ENCODE peak calls at places on chromosomes 13 and 19, in six cellular contexts. O is GM13977, Z is transverse colon, U is AG09309, E is foreskin fibroblast, F is adrenal gland. X is an unnamed sample.

GRCh38 chr13:51997641-51998330 is 13.5 kb downstream of the ATP7B start:
- DNase-seq in E (no peak), Z (no peak), U (no peak), O (no peak), F (no peak), X (no peak)

GRCh38 chr13:75442736-75443234 is 39.2 kb downstream of the TBC1D4 start:
- DNase-seq in Z (peak), F (no peak), U (no peak), O (no peak), E (no peak), X (no peak)

GRCh38 chr19:13024126-13024957 is 29.1 kb downstream of the NFIX start:
- DNase-seq in U (no peak), F (peak), E (no peak), O (no peak), Z (no peak), X (no peak)

GRCh38 chr13:77375554-77375953 is 48.7 kb upstream of the MYCBP2 start:
- DNase-seq in O (no peak), E (no peak), Z (no peak), F (no peak), U (no peak), X (no peak)

GRCh38 chr19:35767288-35768081 is 7.9 kb upstream of the ARHGAP33 start:
- DNase-seq in U (no peak), E (no peak), Z (no peak), O (peak), F (peak), X (peak)

GRCh38 chr13:31121327-31122140 is 40.2 kb downstream of the HSPH1 start:
- DNase-seq in O (no peak), Z (no peak), U (no peak), F (no peak), E (no peak), X (no peak)

GRCh38 chr19:2270157-2270571 is 11.8 kb downstream of the PEAK3 start:
- DNase-seq in Z (peak), U (no peak), E (no peak), F (peak), O (no peak), X (no peak)

GRCh38 chr13:50403311-50403710 is 388.1 kb downstream of the KCNRG start:
- DNase-seq in O (no peak), E (no peak), Z (no peak), U (no peak), F (no peak), X (no peak)

GRCh38 chr13:64753606-64754005 is 2476.5 kb downstream of the PCDH9 start:
- DNase-seq in E (peak), F (no peak), O (no peak), U (no peak), Z (no peak), X (no peak)

DNA sequence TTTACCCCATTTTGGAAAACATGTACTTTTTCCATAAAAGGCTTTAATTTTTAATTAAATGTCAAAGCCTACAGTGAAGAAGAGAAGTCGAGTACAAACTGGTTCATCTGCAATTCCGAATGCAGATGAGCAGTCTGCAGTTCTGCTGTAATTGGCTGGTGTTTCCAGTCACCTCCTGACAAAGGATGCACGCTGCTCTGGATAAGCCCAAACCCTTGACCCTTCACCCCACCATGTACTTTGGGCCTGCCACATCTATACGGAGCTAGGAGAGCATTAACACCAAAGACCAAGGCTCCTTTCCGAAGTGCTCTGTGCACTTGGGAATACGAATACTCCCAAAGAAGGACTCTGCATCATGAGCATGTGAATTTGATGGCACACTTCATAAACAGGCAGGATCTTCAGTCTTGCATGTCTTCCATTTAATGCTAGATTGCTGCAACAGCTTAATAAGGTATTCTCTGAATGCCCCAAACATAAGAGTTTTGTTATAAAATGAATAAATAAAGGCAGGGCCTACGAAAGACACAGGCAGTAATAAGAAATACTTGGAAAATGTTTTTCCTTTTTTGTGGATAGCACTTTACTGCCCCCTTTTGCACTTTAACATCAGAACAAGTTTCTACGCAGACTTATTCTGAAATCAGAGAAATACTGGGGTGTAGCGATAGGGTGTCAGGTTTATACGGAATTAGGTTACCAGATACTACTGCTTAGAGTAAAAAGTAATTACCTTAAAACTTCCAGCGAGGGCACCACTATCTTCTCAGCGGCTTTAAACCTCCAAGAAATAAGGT is 15.1 kb downstream of the EFNB2 start:
- DNase-seq in U (no peak), Z (no peak), O (no peak), E (peak), F (no peak), X (no peak)
- TF ChIP-seq CTCF in U (peak), Z (peak), O (peak), E (peak), F (no peak), X (peak)

DNA sequence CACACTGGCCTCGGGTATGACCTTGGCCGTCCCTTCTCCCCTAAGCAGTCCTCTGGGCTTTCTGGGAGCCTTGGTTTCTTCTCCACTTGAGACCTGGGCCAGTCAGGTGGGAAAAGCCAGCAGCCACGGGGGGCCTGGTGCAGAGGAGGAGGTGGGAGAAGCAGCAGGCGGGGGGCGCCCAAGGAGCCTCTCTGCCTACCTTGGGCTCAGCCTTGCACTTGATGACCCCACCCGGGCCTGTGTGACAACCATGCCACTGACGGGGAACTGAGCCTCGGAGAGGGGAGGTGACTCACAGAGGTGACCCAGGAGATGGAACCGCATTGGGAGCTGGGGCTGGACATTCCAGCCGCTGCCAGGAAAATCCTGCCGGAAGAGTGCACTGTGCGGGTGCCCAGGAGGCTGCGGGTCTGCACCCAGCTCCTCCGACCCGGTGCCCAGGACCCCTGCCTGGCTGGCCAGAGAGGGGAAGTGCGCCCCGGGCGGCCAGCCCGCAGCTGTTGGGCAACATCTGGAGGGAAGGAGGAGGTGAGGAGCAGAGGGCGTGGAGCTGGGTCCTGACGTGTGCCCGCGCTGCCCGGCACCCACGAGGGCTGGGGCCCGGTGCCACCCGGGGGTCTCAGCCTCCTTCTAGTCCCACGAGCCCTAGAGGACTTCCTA is 23.4 kb upstream of the SLC7A10 start:
- DNase-seq in E (no peak), Z (no peak), F (no peak), U (no peak), O (no peak), X (no peak)
- TF ChIP-seq CTCF in E (no peak), Z (peak), F (peak), U (peak), O (no peak), X (no peak)

GRCh38 chr13:91158015-91158390 is 189.5 kb upstream of the MIR17HG start:
- DNase-seq in O (no peak), E (no peak), U (no peak), F (no peak), Z (no peak), X (no peak)
- TF ChIP-seq CTCF in O (no peak), E (no peak), U (no peak), F (no peak), Z (no peak), X (peak)

GRCh38 chr19:8325454-8325853 is 4.2 kb downstream of the RPS28 start:
- DNase-seq in O (no peak), Z (no peak), E (no peak), U (no peak), F (no peak), X (no peak)

GRCh38 chr19:8323781-8324185 is 2.5 kb downstream of the RPS28 start:
- DNase-seq in E (no peak), F (no peak), O (no peak), Z (no peak), U (no peak), X (no peak)

GRCh38 chr19:8322638-8322997 is 1.3 kb downstream of the RPS28 start:
- DNase-seq in Z (no peak), E (no peak), O (no peak), F (no peak), U (no peak), X (no peak)

GRCh38 chr19:8321760-8322637 is 703 bp downstream of the RPS28 start:
- DNase-seq in E (no peak), F (no peak), O (no peak), Z (no peak), U (no peak), X (no peak)

DNA sequence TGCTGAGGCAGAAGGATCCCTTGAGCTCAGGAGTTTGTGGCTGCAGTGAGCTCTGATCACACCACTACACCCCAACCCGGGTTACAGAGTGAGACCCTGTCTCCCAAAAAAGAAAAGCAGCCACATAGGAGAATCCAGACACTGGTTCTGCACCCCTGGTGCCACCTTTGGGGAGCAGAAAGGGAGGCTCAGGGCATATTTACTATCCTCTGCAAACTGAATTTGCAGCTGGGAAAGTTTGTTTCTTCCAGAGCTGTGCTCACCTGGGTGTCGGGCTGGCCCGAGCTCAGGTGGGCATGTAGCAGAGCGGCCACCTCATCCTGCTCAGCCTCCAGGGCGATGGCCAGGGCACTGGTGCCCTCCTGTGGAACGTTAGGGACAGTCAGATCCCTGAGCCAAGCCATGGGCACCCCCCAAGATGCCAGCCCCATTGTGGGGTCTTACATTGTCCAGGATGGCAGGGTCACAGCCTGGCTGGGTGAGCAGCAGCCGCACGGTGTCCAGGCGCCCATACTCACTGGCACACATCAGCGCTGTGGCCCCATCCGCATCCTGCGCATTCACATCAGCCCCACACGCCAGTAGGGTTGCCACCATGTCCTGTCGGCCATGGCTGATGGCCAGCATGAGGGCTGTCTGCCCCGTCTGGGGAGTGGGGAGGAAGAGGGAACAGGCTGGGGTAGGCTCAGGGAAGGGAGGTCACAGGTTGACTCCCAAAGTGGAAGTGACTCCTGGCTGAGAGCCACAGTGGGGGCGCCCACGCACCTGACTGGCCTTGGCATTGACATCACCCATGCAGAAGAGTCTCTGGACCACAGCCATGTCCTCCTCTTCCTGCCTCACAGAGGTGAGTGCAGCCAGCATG is 3.1 kb downstream of the RPS28 start:
- DNase-seq in O (no peak), U (no peak), Z (no peak), F (peak), E (no peak), X (no peak)
- TF ChIP-seq CTCF in O (peak), U (no peak), Z (no peak), F (peak), E (no peak), X (no peak)

GRCh38 chr19:15550847-15551182 is 42.5 kb downstream of the CYP4F22 start:
- DNase-seq in E (no peak), F (no peak), U (no peak), Z (no peak), O (no peak), X (no peak)
- TF ChIP-seq CTCF in E (no peak), F (no peak), U (no peak), Z (no peak), O (no peak), X (no peak)

GRCh38 chr19:56348289-56348877 is 33.7 kb upstream of the ZSCAN5A start:
- DNase-seq in U (no peak), O (no peak), F (no peak), E (no peak), Z (no peak), X (no peak)
- TF ChIP-seq CTCF in U (peak), O (peak), F (no peak), E (peak), Z (no peak), X (peak)

GRCh38 chr19:32651729-32652140 is 23.2 kb downstream of the ANKRD27 start:
- DNase-seq in E (no peak), Z (peak), O (no peak), U (no peak), F (no peak), X (no peak)
- TF ChIP-seq CTCF in E (no peak), Z (no peak), O (no peak), U (no peak), F (no peak), X (no peak)

GRCh38 chr13:45464141-45464686 is 525 bp upstream of the COG3 start:
- DNase-seq in O (no peak), U (no peak), F (no peak), E (no peak), Z (peak), X (no peak)
- TF ChIP-seq CTCF in O (no peak), U (peak), F (peak), E (peak), Z (no peak), X (no peak)

GRCh38 chr19:45547965-45548609 is 36.5 kb downstream of the OPA3 start:
- DNase-seq in F (peak), U (peak), O (no peak), Z (peak), E (peak), X (no peak)

GRCh38 chr19:45554481-45554880 is 30.1 kb downstream of the OPA3 start:
- DNase-seq in E (no peak), O (peak), Z (no peak), U (no peak), F (no peak), X (no peak)

GRCh38 chr19:45556835-45557234 is 27.8 kb downstream of the OPA3 start:
- DNase-seq in F (no peak), Z (no peak), E (no peak), U (no peak), O (no peak), X (no peak)

GRCh38 chr19:45558399-45558878 is 26.2 kb downstream of the OPA3 start:
- DNase-seq in O (peak), U (no peak), E (no peak), F (no peak), Z (peak), X (no peak)

DNA sequence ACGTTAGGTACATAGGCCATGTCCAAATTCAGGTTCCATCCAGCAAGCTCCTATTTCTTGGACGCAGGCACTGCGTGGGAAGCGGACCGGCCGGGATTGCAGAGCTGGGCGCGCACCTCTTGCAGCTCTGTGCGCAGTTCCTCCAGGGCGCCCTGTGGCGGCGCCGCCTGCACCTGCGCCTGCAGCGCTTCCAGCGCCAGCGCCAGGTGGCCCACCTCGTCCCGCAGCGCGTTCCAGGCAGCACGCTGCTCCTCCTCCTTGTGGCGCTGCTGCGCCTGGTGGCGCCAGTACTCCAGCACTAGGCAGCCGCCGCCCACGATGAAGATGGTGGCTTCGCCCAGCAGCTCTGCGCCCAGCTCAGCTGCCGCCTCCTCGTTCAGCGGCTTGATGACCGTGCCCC is 31.1 kb downstream of the OPA3 start:
- DNase-seq in O (no peak), F (no peak), U (no peak), E (no peak), Z (peak), X (peak)
- TF ChIP-seq CTCF in O (no peak), F (no peak), U (no peak), E (no peak), Z (peak), X (peak)

GRCh38 chr13:35718084-35718483 is 241.6 kb upstream of the MAB21L1 start:
- DNase-seq in E (no peak), F (no peak), Z (no peak), U (no peak), O (no peak), X (no peak)
- TF ChIP-seq CTCF in E (no peak), F (no peak), Z (no peak), U (no peak), O (no peak), X (no peak)

X was measured in progenitor cell of endocrine pancreas.